ENCODE peak calls at places on chromosomes 7 and 10, in ten cellular contexts. T is fibroblast of lung; E is neural progenitor cell; O is prostate gland; W is GM23248; U is heart left ventricle; V is right lobe of liver; C is CD8-positive, alpha-beta T cell; R is naive thymus-derived CD4-positive, alpha-beta T cell; P is body of pancreas. A is an unnamed sample.

GRCh38 chr10:16894834-16895233 is 77.6 kb upstream of the RSU1 start:
- DNase-seq in T (no peak), E (no peak), O (no peak), W (no peak), U (no peak), V (no peak), C (no peak), R (no peak), P (no peak), A (no peak)

GRCh38 chr10:11555556-11555955 is 55.9 kb downstream of the USP6NL start:
- DNase-seq in T (no peak), E (no peak), O (no peak), W (no peak), U (no peak), V (no peak), C (no peak), R (no peak), P (no peak), A (no peak)

GRCh38 chr7:137757146-137757925 is 89.4 kb downstream of the DGKI start:
- DNase-seq in T (peak; percentile 10), E (no peak), O (no peak), W (peak; percentile 71), U (no peak), V (no peak), C (no peak), R (no peak), P (no peak), A (no peak)

GRCh38 chr10:117720931-117721826 is 178.6 kb downstream of the EMX2 start:
- DNase-seq in T (no peak), E (peak; percentile 78), O (no peak), W (no peak), U (no peak), V (no peak), C (no peak), R (no peak), P (no peak), A (no peak)

GRCh38 chr10:51425431-51425830 is 274.0 kb downstream of the CSTF2T start:
- DNase-seq in T (peak; percentile 64), E (peak; percentile 43), O (no peak), W (peak; percentile 39), U (no peak), V (no peak), C (no peak), R (no peak), P (no peak), A (no peak)

GRCh38 chr10:63504145-63504881 is 16.9 kb upstream of the REEP3 start:
- DNase-seq in T (no peak), E (no peak), O (no peak), W (no peak), U (no peak), V (no peak), C (no peak), R (no peak), P (no peak), A (peak; percentile 83)

GRCh38 chr7:44460325-44460724 is 30.1 kb downstream of the NUDCD3 start:
- DNase-seq in T (no peak), E (no peak), O (no peak), W (no peak), U (no peak), V (no peak), C (peak; percentile 52), R (peak; percentile 78), P (peak; percentile 7), A (no peak)

GRCh38 chr10:100725869-100726426 is 19.4 kb upstream of the PAX2 start:
- DNase-seq in T (no peak), E (no peak), O (no peak), W (no peak), U (no peak), V (no peak), C (no peak), R (no peak), P (no peak), A (no peak)

GRCh38 chr7:30470163-30470770 is 8.3 kb downstream of the NOD1 start:
- DNase-seq in T (peak; percentile 76), E (no peak), O (no peak), W (peak; percentile 72), U (peak; percentile 82), V (no peak), C (no peak), R (no peak), P (peak; percentile 52), A (no peak)

GRCh38 chr10:96243296-96243695 is 28.1 kb downstream of the BLNK start:
- DNase-seq in T (no peak), E (no peak), O (no peak), W (no peak), U (no peak), V (no peak), C (no peak), R (no peak), P (no peak), A (no peak)
- H3K4me1 ChIP-seq in T (no peaks in the 10 kb centered on the region), E (peaks cover 6% of the 10 kb centered on the region), O (no peaks in the 10 kb centered on the region), W (no peaks in the 10 kb centered on the region), U (no peaks in the 10 kb centered on the region), V (no peaks in the 10 kb centered on the region), C (no peaks in the 10 kb centered on the region), R (no peaks in the 10 kb centered on the region), P (no peaks in the 10 kb centered on the region), A (no peaks in the 10 kb centered on the region)

DNA sequence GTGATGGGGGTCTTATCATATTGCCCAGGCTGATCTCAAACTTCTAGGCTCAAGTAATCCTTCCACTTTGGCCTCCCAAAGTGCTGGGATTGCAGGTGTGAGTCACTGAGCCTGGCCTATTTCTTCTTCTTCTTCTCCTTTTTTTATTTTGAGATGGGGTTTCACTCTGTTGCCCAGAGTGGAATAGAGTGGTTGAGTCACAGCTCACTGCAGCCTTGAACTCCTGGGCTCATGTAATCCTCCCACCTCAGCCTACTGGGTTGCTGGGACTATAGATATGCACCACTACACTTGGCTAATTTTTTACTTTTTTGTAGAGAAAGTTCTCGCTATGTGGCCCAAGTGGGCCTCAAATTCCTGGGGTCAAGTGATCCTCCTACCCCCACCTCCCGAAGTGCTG is 124.3 kb downstream of the SKIDA1 start:
- DNase-seq in T (no peak), E (no peak), O (no peak), W (peak; percentile 38), U (no peak), V (no peak), C (no peak), R (no peak), P (no peak), A (no peak)
- H3K27ac ChIP-seq in T (no peak overlapping the region), E (no peak overlapping the region), O (no peak overlapping the region), W (no peak overlapping the region), U (no peak overlapping the region), V (no peak overlapping the region), C (no peak overlapping the region), R (no peak overlapping the region), P (no peak overlapping the region), A (peak overlapping the region; percentile 48)

GRCh38 chr7:1396195-1396594 is 63.1 kb downstream of the MICALL2 start:
- DNase-seq in T (no peak), E (no peak), O (no peak), W (no peak), U (no peak), V (no peak), C (no peak), R (no peak), P (no peak), A (no peak)

GRCh38 chr7:1395211-1396070 is 63.8 kb downstream of the MICALL2 start:
- DNase-seq in T (no peak), E (no peak), O (no peak), W (no peak), U (no peak), V (no peak), C (no peak), R (no peak), P (no peak), A (no peak)

GRCh38 chr7:1392556-1392955 is 66.7 kb downstream of the MICALL2 start:
- DNase-seq in T (no peak), E (no peak), O (no peak), W (no peak), U (no peak), V (no peak), C (no peak), R (no peak), P (no peak), A (no peak)

GRCh38 chr7:1393421-1393820 is 65.8 kb downstream of the MICALL2 start:
- DNase-seq in T (no peak), E (no peak), O (no peak), W (no peak), U (no peak), V (no peak), C (no peak), R (no peak), P (no peak), A (no peak)

GRCh38 chr7:1394371-1394770 is 64.9 kb downstream of the MICALL2 start:
- DNase-seq in T (no peak), E (no peak), O (no peak), W (no peak), U (no peak), V (no peak), C (no peak), R (no peak), P (no peak), A (no peak)
- H3K4me1 ChIP-seq in T (no peaks in the 10 kb centered on the region), E (no peaks in the 10 kb centered on the region), O (no peaks in the 10 kb centered on the region), W (no peaks in the 10 kb centered on the region), U (no peaks in the 10 kb centered on the region), V (no peaks in the 10 kb centered on the region), C (no peaks in the 10 kb centered on the region), R (no peaks in the 10 kb centered on the region), P (no peaks in the 10 kb centered on the region), A (no peaks in the 10 kb centered on the region)

DNA sequence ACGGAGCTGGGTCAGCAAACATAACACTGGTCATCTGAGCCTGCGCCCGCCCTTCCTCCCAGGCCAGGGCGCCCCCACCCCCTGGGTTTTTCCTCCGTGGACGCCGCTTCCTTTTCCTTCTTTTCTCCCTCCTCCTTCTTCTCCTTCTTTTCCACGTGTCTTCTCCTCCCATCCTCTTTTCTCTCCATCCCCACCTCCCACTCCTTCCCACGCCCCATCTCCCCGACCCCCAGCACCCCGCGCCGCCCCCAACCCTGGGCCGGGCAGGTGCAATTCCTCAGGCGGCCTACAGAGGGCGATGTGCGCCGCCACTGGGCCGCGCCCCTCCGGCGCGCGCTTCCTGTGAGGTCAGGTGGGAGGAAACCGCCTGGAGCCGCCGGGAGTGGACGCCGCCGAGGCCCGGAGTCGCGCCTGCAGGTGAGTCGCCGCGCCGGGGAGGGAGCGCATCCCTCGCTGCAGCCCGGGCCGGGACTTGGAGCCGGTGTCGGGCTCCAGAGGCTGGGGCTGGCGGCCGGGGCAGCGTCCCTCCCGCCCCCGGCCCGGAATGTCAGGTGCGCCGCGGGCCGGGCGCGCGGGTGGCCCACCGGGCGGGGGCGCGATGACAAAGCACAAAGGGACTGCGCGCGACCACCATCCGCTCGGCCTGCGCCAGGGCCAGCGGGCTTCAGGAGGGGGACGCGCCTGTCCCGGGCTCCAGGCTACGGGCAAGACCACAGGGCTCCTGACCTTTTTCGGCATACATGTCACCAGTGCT is at the start of gene FAM241B:
- DNase-seq in T (peak; percentile 18), E (peak; percentile 90), O (peak; percentile 71), W (peak; percentile 66), U (peak; percentile 64), V (peak; percentile 79), C (peak; percentile 75), R (peak; percentile 79), P (peak; percentile 84), A (peak; percentile 50)
- H3K27ac ChIP-seq in T (no peak within 1 kb of the TSS), E (no peak within 1 kb of the TSS), O (peak within 1 kb of the TSS; percentile 31), W (no peak within 1 kb of the TSS), U (no peak within 1 kb of the TSS), V (no peak within 1 kb of the TSS), C (peak within 1 kb of the TSS; percentile 37), R (peak within 1 kb of the TSS; percentile 67), P (peak within 1 kb of the TSS; percentile 39), A (no peak within 1 kb of the TSS)

A was measured in trophoblast cell.